ENCODE peak calls at places on chromosomes 2 and 18, in nine cellular contexts. M is tibial nerve, C is cardiac muscle cell, U is psoas muscle, K is choroid plexus epithelial cell, P is MM.1S, D is esophagus squamous epithelium, X is neural progenitor cell, T is thoracic aorta. J is an unnamed sample.

GRCh38 chr2:27501042-27501441 is 4.4 kb downstream of the GCKR start:
- DNase-seq in X (no peak), P (no peak), T (no peak), M (no peak), K (no peak), D (no peak), U (no peak), C (no peak), J (no peak)

GRCh38 chr2:118642501-118642900 is 204.9 kb downstream of the EN1 start:
- DNase-seq in C (no peak), D (no peak), X (no peak), P (no peak), K (no peak), M (no peak), U (no peak), T (no peak), J (no peak)

GRCh38 chr2:15315411-15315810 is 245.7 kb downstream of the NBAS start:
- DNase-seq in M (no peak), X (no peak), T (no peak), K (no peak), P (no peak), C (no peak), D (no peak), U (no peak), J (no peak)

GRCh38 chr18:67514465-67514864 is 2.1 kb downstream of the DSEL start:
- DNase-seq in T (no peak), U (no peak), X (no peak), D (no peak), C (no peak), M (no peak), P (no peak), K (no peak), J (no peak)

GRCh38 chr2:206573793-206574192 is 68.5 kb upstream of the FAM237A start:
- DNase-seq in X (no peak), K (no peak), P (no peak), D (no peak), U (no peak), M (no peak), T (no peak), C (no peak), J (no peak)

GRCh38 chr18:48735070-48735676 is 196.3 kb downstream of the CTIF start:
- DNase-seq in M (no peak), K (no peak), C (no peak), X (peak; percentile 35), P (no peak), D (no peak), T (no peak), U (no peak), J (no peak)

GRCh38 chr2:8594731-8595427 is 87.0 kb upstream of the ID2 start:
- DNase-seq in U (no peak), X (no peak), M (no peak), K (peak; percentile 45), P (no peak), C (no peak), D (no peak), T (no peak), J (no peak)

GRCh38 chr18:79525556-79526467 is 130.1 kb downstream of the NFATC1 start:
- DNase-seq in U (peak; percentile 56), M (peak; percentile 41), X (no peak), T (no peak), D (no peak), K (no peak), P (no peak), C (no peak), J (peak; percentile 62)

DNA sequence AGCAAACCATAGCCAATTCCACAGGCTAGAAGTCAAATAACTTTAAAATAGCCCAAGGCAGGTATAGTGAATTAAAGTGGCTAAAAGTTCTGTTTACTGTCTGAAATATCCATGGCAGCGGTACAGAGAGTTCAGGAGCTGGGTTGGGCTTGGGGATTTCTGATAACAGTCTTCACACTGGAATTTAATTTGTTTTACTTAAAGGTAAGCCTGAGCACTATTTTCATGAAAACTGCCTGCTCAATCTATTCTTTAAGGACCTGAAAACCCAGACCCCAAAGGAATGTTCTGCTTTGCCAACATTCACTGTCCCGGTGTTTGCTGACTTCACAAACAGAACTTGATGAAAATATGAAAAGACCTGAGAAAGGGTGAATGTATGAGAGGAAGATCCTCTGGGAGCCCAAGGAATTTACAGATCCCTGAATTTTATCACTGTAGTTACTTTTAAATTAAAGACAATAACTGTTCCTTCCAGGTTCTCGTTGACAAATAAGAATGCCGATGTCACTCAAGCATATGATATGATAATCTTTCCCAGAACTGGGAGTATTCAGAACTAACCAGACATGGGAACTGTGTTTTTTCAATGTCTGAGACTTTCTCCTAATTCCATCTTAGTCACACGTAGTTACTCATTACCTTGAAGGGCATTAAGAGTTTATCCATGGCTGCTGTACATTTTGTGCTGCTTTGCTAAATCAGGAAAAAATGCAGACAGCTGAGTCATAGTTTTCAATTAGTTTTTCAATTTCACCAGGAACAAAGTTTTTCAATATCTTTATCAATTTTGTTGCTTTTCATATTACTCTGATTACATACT is 28.3 kb upstream of the ITGB6 start:
- DNase-seq in T (no peak), U (no peak), X (no peak), C (no peak), D (no peak), M (no peak), K (peak; percentile 93), P (no peak), J (no peak)
- H3K4me3 ChIP-seq in T (no peak overlapping the region), U (no peak overlapping the region), X (no peak overlapping the region), C (no peak overlapping the region), D (no peak overlapping the region), M (no peak overlapping the region), K (no peak overlapping the region), P (no peak overlapping the region), J (no peak overlapping the region)

GRCh38 chr2:134246154-134246874 is 7.6 kb upstream of the MGAT5 start:
- DNase-seq in M (no peak), P (no peak), C (no peak), T (no peak), K (peak; percentile 50), U (no peak), X (peak; percentile 29), D (no peak), J (no peak)

GRCh38 chr2:134245340-134245984 is 8.4 kb upstream of the MGAT5 start:
- DNase-seq in C (peak; percentile 78), X (peak; percentile 84), T (peak; percentile 60), D (peak; percentile 11), U (peak; percentile 69), P (peak; percentile 62), M (peak; percentile 78), K (peak; percentile 86), J (peak; percentile 88)

GRCh38 chr2:134243244-134243643 is 10.6 kb upstream of the MGAT5 start:
- DNase-seq in C (no peak), K (no peak), P (no peak), X (no peak), U (no peak), D (no peak), T (no peak), M (no peak), J (no peak)

GRCh38 chr2:134244091-134244490 is 9.8 kb upstream of the MGAT5 start:
- DNase-seq in K (peak; percentile 53), M (no peak), T (no peak), P (no peak), D (no peak), X (no peak), U (no peak), C (no peak), J (no peak)

DNA sequence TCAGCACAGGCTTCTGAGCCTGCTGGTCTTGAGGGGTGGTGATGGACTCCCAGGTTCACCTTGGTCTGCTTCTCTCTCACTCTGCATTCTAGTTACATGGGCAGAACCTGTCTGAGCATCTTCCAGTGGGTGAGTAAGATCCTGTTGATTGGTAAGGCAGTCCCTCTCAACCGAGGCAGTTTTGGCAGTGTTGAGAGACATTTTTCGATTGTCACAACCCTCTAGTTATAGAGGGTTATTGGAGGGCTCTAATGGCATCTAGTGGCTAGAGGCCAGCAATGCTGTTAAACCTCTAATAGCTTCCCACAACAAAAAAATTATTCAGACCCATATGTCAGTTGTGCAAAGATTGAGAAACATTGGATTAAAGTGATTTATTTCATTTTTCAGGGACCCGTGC is 9.3 kb upstream of the MGAT5 start:
- DNase-seq in M (no peak), D (no peak), P (no peak), C (no peak), X (no peak), U (no peak), T (no peak), K (no peak), J (no peak)
- TF ChIP-seq CTCF in M (no peak), D (no peak), P (no peak), C (no peak), X (no peak), U (no peak), T (no peak), K (no peak), J (no peak)

GRCh38 chr2:153477096-153477555 is 1.4 kb downstream of the RPRM start:
- DNase-seq in M (no peak), C (peak; percentile 32), X (peak; percentile 51), U (peak; percentile 21), D (no peak), T (no peak), K (peak; percentile 4), P (no peak), J (peak; percentile 62)

GRCh38 chr2:153477641-153478288 is 797 bp downstream of the RPRM start:
- DNase-seq in T (no peak), M (no peak), U (no peak), K (no peak), P (no peak), X (peak; percentile 58), C (peak; percentile 18), D (no peak), J (no peak)

GRCh38 chr2:153479527-153479926 is 965 bp upstream of the RPRM start:
- DNase-seq in C (no peak), K (no peak), D (no peak), X (no peak), P (no peak), M (no peak), U (no peak), T (no peak), J (no peak)

GRCh38 chr2:153476491-153477095 is 2.0 kb downstream of the RPRM start:
- DNase-seq in M (no peak), K (no peak), T (no peak), C (peak; percentile 29), X (peak; percentile 55), U (no peak), D (no peak), P (no peak), J (no peak)

GRCh38 chr2:153478289-153479261 is at the start of gene RPRM:
- DNase-seq in M (no peak), C (peak; percentile 87), P (no peak), K (peak; percentile 50), X (peak; percentile 95), T (no peak), D (no peak), U (peak; percentile 78), J (peak; percentile 46)
- H3K4me3 ChIP-seq in M (peak within 1 kb of the TSS; percentile 26), C (peak within 1 kb of the TSS; percentile 34), P (no peak within 1 kb of the TSS), K (peak within 1 kb of the TSS; percentile 52), X (peak within 1 kb of the TSS; percentile 50), T (peak within 1 kb of the TSS; percentile 71), D (peak within 1 kb of the TSS; percentile 59), U (peak within 1 kb of the TSS; percentile 66), J (peak within 1 kb of the TSS; percentile 49)

GRCh38 chr2:126244937-126245336 is 411.0 kb upstream of the GYPC start:
- DNase-seq in P (peak; percentile 55), U (peak; percentile 19), C (peak; percentile 77), X (peak; percentile 80), T (no peak), K (peak; percentile 5), M (peak; percentile 20), D (no peak), J (no peak)

DNA sequence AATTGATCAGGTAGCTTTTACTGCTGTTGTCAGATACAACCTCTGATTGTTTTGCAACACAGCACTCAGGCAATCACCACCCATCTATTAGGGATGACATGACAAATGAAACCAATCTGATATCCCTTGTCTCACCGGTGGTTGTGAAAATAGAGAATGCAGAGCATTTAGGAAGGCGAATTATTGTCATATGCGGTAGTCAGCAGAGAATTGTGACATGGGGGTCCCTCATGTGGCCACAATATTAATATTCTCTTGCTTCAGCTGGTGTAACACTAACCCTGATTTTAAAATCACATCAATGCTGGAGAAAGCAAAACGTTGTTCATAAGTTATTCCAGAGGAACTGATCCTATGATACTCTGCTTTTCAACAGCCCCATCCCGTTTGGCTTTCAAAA is 416.4 kb upstream of the GYPC start:
- DNase-seq in P (no peak), D (no peak), T (no peak), K (no peak), C (no peak), M (no peak), X (no peak), U (no peak), J (no peak)
- TF ChIP-seq CTCF in P (no peak), D (no peak), T (no peak), K (no peak), C (no peak), M (no peak), X (no peak), U (no peak), J (no peak)